ENCODE peak calls at places on chromosome 16, in seven cellular contexts. One of them, this sample, is unnamed.

GRCh38 chr16:23539984-23540816 is 16.9 kb downstream of the EARS2 start:
- DNase-seq in fibroblast of the aortic adventitia: no peak
- DNase-seq in stimulated activated CD8-positive, alpha-beta memory T cell treated with anti-CD3 and anti-CD28 coated beads, Interleukin-2, amount 100 ng/mL, for 48 hours: no peak
- DNase-seq in effector memory CD4-positive, alpha-beta T cell: no peak
- DNase-seq in epithelial cell of prostate: no peak
- DNase-seq in PC-3: peak
- DNase-seq in GM12865: no peak
- DNase-seq in this sample: no peak

GRCh38 chr16:12433691-12434390 is 369.8 kb downstream of the CPPED1 start:
- DNase-seq in fibroblast of the aortic adventitia: no peak
- DNase-seq in stimulated activated CD8-positive, alpha-beta memory T cell treated with anti-CD3 and anti-CD28 coated beads, Interleukin-2, amount 100 ng/mL, for 48 hours: no peak
- DNase-seq in effector memory CD4-positive, alpha-beta T cell: no peak
- DNase-seq in epithelial cell of prostate: no peak
- DNase-seq in PC-3: no peak
- DNase-seq in GM12865: no peak
- DNase-seq in this sample: no peak

GRCh38 chr16:17850626-17851265 is 380.0 kb upstream of the XYLT1 start:
- DNase-seq in fibroblast of the aortic adventitia: no peak
- DNase-seq in stimulated activated CD8-positive, alpha-beta memory T cell treated with anti-CD3 and anti-CD28 coated beads, Interleukin-2, amount 100 ng/mL, for 48 hours: no peak
- DNase-seq in effector memory CD4-positive, alpha-beta T cell: no peak
- DNase-seq in epithelial cell of prostate: no peak
- DNase-seq in PC-3: no peak
- DNase-seq in GM12865: no peak
- DNase-seq in this sample: no peak

GRCh38 chr16:71669926-71670536 is 44.0 kb downstream of the MARVELD3 start:
- DNase-seq in fibroblast of the aortic adventitia: no peak
- DNase-seq in stimulated activated CD8-positive, alpha-beta memory T cell treated with anti-CD3 and anti-CD28 coated beads, Interleukin-2, amount 100 ng/mL, for 48 hours: no peak
- DNase-seq in effector memory CD4-positive, alpha-beta T cell: no peak
- DNase-seq in epithelial cell of prostate: no peak
- DNase-seq in PC-3: no peak
- DNase-seq in GM12865: no peak
- DNase-seq in this sample: no peak

GRCh38 chr16:69324013-69324531 is 6.3 kb downstream of the PDF start:
- DNase-seq in fibroblast of the aortic adventitia: no peak
- DNase-seq in stimulated activated CD8-positive, alpha-beta memory T cell treated with anti-CD3 and anti-CD28 coated beads, Interleukin-2, amount 100 ng/mL, for 48 hours: no peak
- DNase-seq in effector memory CD4-positive, alpha-beta T cell: no peak
- DNase-seq in epithelial cell of prostate: no peak
- DNase-seq in PC-3: no peak
- DNase-seq in GM12865: no peak
- DNase-seq in this sample: no peak

GRCh38 chr16:49620158-49620867 is 235.6 kb downstream of the ZNF423 start:
- DNase-seq in fibroblast of the aortic adventitia: peak
- DNase-seq in stimulated activated CD8-positive, alpha-beta memory T cell treated with anti-CD3 and anti-CD28 coated beads, Interleukin-2, amount 100 ng/mL, for 48 hours: no peak
- DNase-seq in effector memory CD4-positive, alpha-beta T cell: no peak
- DNase-seq in epithelial cell of prostate: no peak
- DNase-seq in PC-3: peak
- DNase-seq in GM12865: no peak
- DNase-seq in this sample: peak

GRCh38 chr16:87333101-87333500 is 15.9 kb upstream of the C16orf95 start:
- DNase-seq in fibroblast of the aortic adventitia: no peak
- DNase-seq in stimulated activated CD8-positive, alpha-beta memory T cell treated with anti-CD3 and anti-CD28 coated beads, Interleukin-2, amount 100 ng/mL, for 48 hours: no peak
- DNase-seq in effector memory CD4-positive, alpha-beta T cell: no peak
- DNase-seq in epithelial cell of prostate: no peak
- DNase-seq in PC-3: no peak
- DNase-seq in GM12865: no peak
- DNase-seq in this sample: no peak

GRCh38 chr16:81786321-81786720 is 7.2 kb downstream of the PLCG2 start:
- DNase-seq in fibroblast of the aortic adventitia: no peak
- DNase-seq in stimulated activated CD8-positive, alpha-beta memory T cell treated with anti-CD3 and anti-CD28 coated beads, Interleukin-2, amount 100 ng/mL, for 48 hours: no peak
- DNase-seq in effector memory CD4-positive, alpha-beta T cell: no peak
- DNase-seq in epithelial cell of prostate: peak
- DNase-seq in PC-3: peak
- DNase-seq in GM12865: no peak
- DNase-seq in this sample: no peak

GRCh38 chr16:78925071-78925714 is 675.3 kb downstream of the MAF start:
- DNase-seq in fibroblast of the aortic adventitia: no peak
- DNase-seq in stimulated activated CD8-positive, alpha-beta memory T cell treated with anti-CD3 and anti-CD28 coated beads, Interleukin-2, amount 100 ng/mL, for 48 hours: peak
- DNase-seq in effector memory CD4-positive, alpha-beta T cell: no peak
- DNase-seq in epithelial cell of prostate: no peak
- DNase-seq in PC-3: no peak
- DNase-seq in GM12865: peak
- DNase-seq in this sample: no peak

GRCh38 chr16:73196670-73197069 is 148.7 kb upstream of the ZFHX3 start:
- DNase-seq in fibroblast of the aortic adventitia: peak
- DNase-seq in stimulated activated CD8-positive, alpha-beta memory T cell treated with anti-CD3 and anti-CD28 coated beads, Interleukin-2, amount 100 ng/mL, for 48 hours: peak
- DNase-seq in effector memory CD4-positive, alpha-beta T cell: no peak
- DNase-seq in epithelial cell of prostate: no peak
- DNase-seq in PC-3: peak
- DNase-seq in GM12865: peak
- DNase-seq in this sample: peak

GRCh38 chr16:11165894-11166665 is 89.9 kb downstream of the SOCS1 start:
- DNase-seq in fibroblast of the aortic adventitia: no peak
- DNase-seq in stimulated activated CD8-positive, alpha-beta memory T cell treated with anti-CD3 and anti-CD28 coated beads, Interleukin-2, amount 100 ng/mL, for 48 hours: no peak
- DNase-seq in effector memory CD4-positive, alpha-beta T cell: no peak
- DNase-seq in epithelial cell of prostate: no peak
- DNase-seq in PC-3: no peak
- DNase-seq in GM12865: no peak
- DNase-seq in this sample: no peak

GRCh38 chr16:50151744-50152143 is 1.4 kb upstream of the TENT4B start:
- DNase-seq in fibroblast of the aortic adventitia: no peak
- DNase-seq in stimulated activated CD8-positive, alpha-beta memory T cell treated with anti-CD3 and anti-CD28 coated beads, Interleukin-2, amount 100 ng/mL, for 48 hours: peak
- DNase-seq in effector memory CD4-positive, alpha-beta T cell: no peak
- DNase-seq in epithelial cell of prostate: no peak
- DNase-seq in PC-3: no peak
- DNase-seq in GM12865: peak
- DNase-seq in this sample: no peak

GRCh38 chr16:10480151-10480550 is 94.3 kb downstream of the ATF7IP2 start:
- DNase-seq in fibroblast of the aortic adventitia: no peak
- DNase-seq in stimulated activated CD8-positive, alpha-beta memory T cell treated with anti-CD3 and anti-CD28 coated beads, Interleukin-2, amount 100 ng/mL, for 48 hours: no peak
- DNase-seq in effector memory CD4-positive, alpha-beta T cell: no peak
- DNase-seq in epithelial cell of prostate: no peak
- DNase-seq in PC-3: no peak
- DNase-seq in GM12865: no peak
- DNase-seq in this sample: no peak

GRCh38 chr16:76882105-76882504 is 308.9 kb upstream of the MON1B start:
- DNase-seq in fibroblast of the aortic adventitia: no peak
- DNase-seq in stimulated activated CD8-positive, alpha-beta memory T cell treated with anti-CD3 and anti-CD28 coated beads, Interleukin-2, amount 100 ng/mL, for 48 hours: no peak
- DNase-seq in effector memory CD4-positive, alpha-beta T cell: no peak
- DNase-seq in epithelial cell of prostate: no peak
- DNase-seq in PC-3: peak
- DNase-seq in GM12865: peak
- DNase-seq in this sample: no peak

GRCh38 chr16:86509759-86510464 is 415 bp upstream of the FOXF1 start:
- DNase-seq in fibroblast of the aortic adventitia: peak
- DNase-seq in stimulated activated CD8-positive, alpha-beta memory T cell treated with anti-CD3 and anti-CD28 coated beads, Interleukin-2, amount 100 ng/mL, for 48 hours: no peak
- DNase-seq in effector memory CD4-positive, alpha-beta T cell: no peak
- DNase-seq in epithelial cell of prostate: no peak
- DNase-seq in PC-3: no peak
- DNase-seq in GM12865: no peak
- DNase-seq in this sample: no peak

GRCh38 chr16:8355714-8356113 is 234.6 kb downstream of the TMEM114 start:
- DNase-seq in fibroblast of the aortic adventitia: no peak
- DNase-seq in stimulated activated CD8-positive, alpha-beta memory T cell treated with anti-CD3 and anti-CD28 coated beads, Interleukin-2, amount 100 ng/mL, for 48 hours: no peak
- DNase-seq in effector memory CD4-positive, alpha-beta T cell: no peak
- DNase-seq in epithelial cell of prostate: no peak
- DNase-seq in PC-3: no peak
- DNase-seq in GM12865: no peak
- DNase-seq in this sample: no peak

GRCh38 chr16:84461504-84462295 is 42.8 kb downstream of the MEAK7 start:
- DNase-seq in fibroblast of the aortic adventitia: no peak
- DNase-seq in stimulated activated CD8-positive, alpha-beta memory T cell treated with anti-CD3 and anti-CD28 coated beads, Interleukin-2, amount 100 ng/mL, for 48 hours: no peak
- DNase-seq in effector memory CD4-positive, alpha-beta T cell: no peak
- DNase-seq in epithelial cell of prostate: no peak
- DNase-seq in PC-3: no peak
- DNase-seq in GM12865: no peak
- DNase-seq in this sample: no peak

GRCh38 chr16:90020260-90020837 is 1.1 kb upstream of the DBNDD1 start:
- DNase-seq in fibroblast of the aortic adventitia: no peak
- DNase-seq in stimulated activated CD8-positive, alpha-beta memory T cell treated with anti-CD3 and anti-CD28 coated beads, Interleukin-2, amount 100 ng/mL, for 48 hours: no peak
- DNase-seq in effector memory CD4-positive, alpha-beta T cell: no peak
- DNase-seq in epithelial cell of prostate: no peak
- DNase-seq in PC-3: no peak
- DNase-seq in GM12865: no peak
- DNase-seq in this sample: no peak

GRCh38 chr16:14111713-14112538 is 40.8 kb downstream of the MRTFB start:
- DNase-seq in fibroblast of the aortic adventitia: peak
- DNase-seq in stimulated activated CD8-positive, alpha-beta memory T cell treated with anti-CD3 and anti-CD28 coated beads, Interleukin-2, amount 100 ng/mL, for 48 hours: no peak
- DNase-seq in effector memory CD4-positive, alpha-beta T cell: no peak
- DNase-seq in epithelial cell of prostate: no peak
- DNase-seq in PC-3: peak
- DNase-seq in GM12865: no peak
- DNase-seq in this sample: no peak

GRCh38 chr16:28826141-28826540 is 3.3 kb downstream of the ATXN2L start:
- DNase-seq in fibroblast of the aortic adventitia: no peak
- DNase-seq in stimulated activated CD8-positive, alpha-beta memory T cell treated with anti-CD3 and anti-CD28 coated beads, Interleukin-2, amount 100 ng/mL, for 48 hours: no peak
- DNase-seq in effector memory CD4-positive, alpha-beta T cell: no peak
- DNase-seq in epithelial cell of prostate: no peak
- DNase-seq in PC-3: peak
- DNase-seq in GM12865: no peak
- DNase-seq in this sample: no peak

GRCh38 chr16:87956169-87956770 is 5.0 kb downstream of the BANP start:
- DNase-seq in fibroblast of the aortic adventitia: peak
- DNase-seq in stimulated activated CD8-positive, alpha-beta memory T cell treated with anti-CD3 and anti-CD28 coated beads, Interleukin-2, amount 100 ng/mL, for 48 hours: peak
- DNase-seq in effector memory CD4-positive, alpha-beta T cell: peak
- DNase-seq in epithelial cell of prostate: no peak
- DNase-seq in PC-3: no peak
- DNase-seq in GM12865: peak
- DNase-seq in this sample: peak

GRCh38 chr16:14378131-14378551 is 251.9 kb downstream of the PARN start:
- DNase-seq in fibroblast of the aortic adventitia: peak
- DNase-seq in stimulated activated CD8-positive, alpha-beta memory T cell treated with anti-CD3 and anti-CD28 coated beads, Interleukin-2, amount 100 ng/mL, for 48 hours: no peak
- DNase-seq in effector memory CD4-positive, alpha-beta T cell: no peak
- DNase-seq in epithelial cell of prostate: peak
- DNase-seq in PC-3: peak
- DNase-seq in GM12865: peak
- DNase-seq in this sample: no peak

GRCh38 chr16:20074089-20074956 is 633 bp upstream of the GPR139 start:
- DNase-seq in fibroblast of the aortic adventitia: no peak
- DNase-seq in stimulated activated CD8-positive, alpha-beta memory T cell treated with anti-CD3 and anti-CD28 coated beads, Interleukin-2, amount 100 ng/mL, for 48 hours: no peak
- DNase-seq in effector memory CD4-positive, alpha-beta T cell: no peak
- DNase-seq in epithelial cell of prostate: no peak
- DNase-seq in PC-3: no peak
- DNase-seq in GM12865: no peak
- DNase-seq in this sample: no peak

GRCh38 chr16:86726340-86726739 is 148.0 kb downstream of the FOXL1 start:
- DNase-seq in fibroblast of the aortic adventitia: no peak
- DNase-seq in stimulated activated CD8-positive, alpha-beta memory T cell treated with anti-CD3 and anti-CD28 coated beads, Interleukin-2, amount 100 ng/mL, for 48 hours: no peak
- DNase-seq in effector memory CD4-positive, alpha-beta T cell: no peak
- DNase-seq in epithelial cell of prostate: no peak
- DNase-seq in PC-3: peak
- DNase-seq in GM12865: no peak
- DNase-seq in this sample: no peak

GRCh38 chr16:9791566-9791965 is 390.7 kb downstream of the GRIN2A start:
- DNase-seq in fibroblast of the aortic adventitia: no peak
- DNase-seq in stimulated activated CD8-positive, alpha-beta memory T cell treated with anti-CD3 and anti-CD28 coated beads, Interleukin-2, amount 100 ng/mL, for 48 hours: no peak
- DNase-seq in effector memory CD4-positive, alpha-beta T cell: no peak
- DNase-seq in epithelial cell of prostate: no peak
- DNase-seq in PC-3: no peak
- DNase-seq in GM12865: no peak
- DNase-seq in this sample: no peak

GRCh38 chr16:83926726-83927397 is 26.2 kb upstream of the OSGIN1 start:
- DNase-seq in fibroblast of the aortic adventitia: peak
- DNase-seq in stimulated activated CD8-positive, alpha-beta memory T cell treated with anti-CD3 and anti-CD28 coated beads, Interleukin-2, amount 100 ng/mL, for 48 hours: peak
- DNase-seq in effector memory CD4-positive, alpha-beta T cell: peak
- DNase-seq in epithelial cell of prostate: peak
- DNase-seq in PC-3: peak
- DNase-seq in GM12865: peak
- DNase-seq in this sample: peak

GRCh38 chr16:2208308-2208707 is 2.4 kb downstream of the BRICD5 start:
- DNase-seq in fibroblast of the aortic adventitia: no peak
- DNase-seq in stimulated activated CD8-positive, alpha-beta memory T cell treated with anti-CD3 and anti-CD28 coated beads, Interleukin-2, amount 100 ng/mL, for 48 hours: no peak
- DNase-seq in effector memory CD4-positive, alpha-beta T cell: no peak
- DNase-seq in epithelial cell of prostate: no peak
- DNase-seq in PC-3: no peak
- DNase-seq in GM12865: no peak
- DNase-seq in this sample: no peak

GRCh38 chr16:22291860-22292692 is 5.1 kb upstream of the POLR3E start:
- DNase-seq in fibroblast of the aortic adventitia: peak
- DNase-seq in stimulated activated CD8-positive, alpha-beta memory T cell treated with anti-CD3 and anti-CD28 coated beads, Interleukin-2, amount 100 ng/mL, for 48 hours: no peak
- DNase-seq in effector memory CD4-positive, alpha-beta T cell: no peak
- DNase-seq in epithelial cell of prostate: no peak
- DNase-seq in PC-3: no peak
- DNase-seq in GM12865: no peak
- DNase-seq in this sample: no peak

GRCh38 chr16:28208824-28209223 is 2.9 kb downstream of the XPO6 start:
- DNase-seq in fibroblast of the aortic adventitia: no peak
- DNase-seq in stimulated activated CD8-positive, alpha-beta memory T cell treated with anti-CD3 and anti-CD28 coated beads, Interleukin-2, amount 100 ng/mL, for 48 hours: no peak
- DNase-seq in effector memory CD4-positive, alpha-beta T cell: no peak
- DNase-seq in epithelial cell of prostate: no peak
- DNase-seq in PC-3: no peak
- DNase-seq in GM12865: no peak
- DNase-seq in this sample: no peak

GRCh38 chr16:77359065-77359502 is 75.8 kb downstream of the ADAMTS18 start:
- DNase-seq in fibroblast of the aortic adventitia: peak
- DNase-seq in stimulated activated CD8-positive, alpha-beta memory T cell treated with anti-CD3 and anti-CD28 coated beads, Interleukin-2, amount 100 ng/mL, for 48 hours: no peak
- DNase-seq in effector memory CD4-positive, alpha-beta T cell: no peak
- DNase-seq in epithelial cell of prostate: peak
- DNase-seq in PC-3: peak
- DNase-seq in GM12865: no peak
- DNase-seq in this sample: no peak

GRCh38 chr16:70579648-70580630 is 56.3 kb downstream of the SF3B3 start:
- DNase-seq in fibroblast of the aortic adventitia: no peak
- DNase-seq in stimulated activated CD8-positive, alpha-beta memory T cell treated with anti-CD3 and anti-CD28 coated beads, Interleukin-2, amount 100 ng/mL, for 48 hours: no peak
- DNase-seq in effector memory CD4-positive, alpha-beta T cell: no peak
- DNase-seq in epithelial cell of prostate: no peak
- DNase-seq in PC-3: no peak
- DNase-seq in GM12865: no peak
- DNase-seq in this sample: no peak

GRCh38 chr16:88803264-88803987 is at the start of gene CDT1:
- DNase-seq in fibroblast of the aortic adventitia: peak
- DNase-seq in stimulated activated CD8-positive, alpha-beta memory T cell treated with anti-CD3 and anti-CD28 coated beads, Interleukin-2, amount 100 ng/mL, for 48 hours: peak
- DNase-seq in effector memory CD4-positive, alpha-beta T cell: peak
- DNase-seq in epithelial cell of prostate: no peak
- DNase-seq in PC-3: peak
- DNase-seq in GM12865: peak
- DNase-seq in this sample: peak

GRCh38 chr16:608019-608418 is 18.2 kb downstream of the RAB40C start:
- DNase-seq in fibroblast of the aortic adventitia: no peak
- DNase-seq in stimulated activated CD8-positive, alpha-beta memory T cell treated with anti-CD3 and anti-CD28 coated beads, Interleukin-2, amount 100 ng/mL, for 48 hours: peak
- DNase-seq in effector memory CD4-positive, alpha-beta T cell: no peak
- DNase-seq in epithelial cell of prostate: no peak
- DNase-seq in PC-3: no peak
- DNase-seq in GM12865: peak
- DNase-seq in this sample: no peak

This sample was measured in natural killer cell.